ENCODE peak calls at places on chromosomes 16 and 17, in seven cellular contexts. One of them, this sample, is unnamed.

GRCh38 chr17:9101356-9101755 is 80.0 kb downstream of the NTN1 start:
- DNase-seq in adrenal gland: no peak
- DNase-seq in right lobe of liver: no peak
- DNase-seq in neural progenitor cell: no peak
- DNase-seq in uterus: no peak
- DNase-seq in ovary: no peak
- DNase-seq in transverse colon: no peak
- DNase-seq in this sample: no peak

GRCh38 chr17:4314179-4314578 is 50.4 kb upstream of the ANKFY1 start:
- DNase-seq in adrenal gland: no peak
- DNase-seq in right lobe of liver: no peak
- DNase-seq in neural progenitor cell: no peak
- DNase-seq in uterus: no peak
- DNase-seq in ovary: no peak
- DNase-seq in transverse colon: no peak
- DNase-seq in this sample: no peak

GRCh38 chr17:40559016-40559853 is 6.0 kb downstream of the CCR7 start:
- DNase-seq in adrenal gland: no peak
- DNase-seq in right lobe of liver: no peak
- DNase-seq in neural progenitor cell: no peak
- DNase-seq in uterus: peak; percentile 81
- DNase-seq in ovary: peak; percentile 82
- DNase-seq in transverse colon: no peak
- DNase-seq in this sample: no peak

GRCh38 chr17:74437702-74438101 is 5.8 kb downstream of the GPRC5C start:
- DNase-seq in adrenal gland: no peak
- DNase-seq in right lobe of liver: no peak
- DNase-seq in neural progenitor cell: no peak
- DNase-seq in uterus: no peak
- DNase-seq in ovary: no peak
- DNase-seq in transverse colon: no peak
- DNase-seq in this sample: no peak

GRCh38 chr17:42340691-42341127 is 47.5 kb downstream of the STAT3 start:
- DNase-seq in adrenal gland: no peak
- DNase-seq in right lobe of liver: no peak
- DNase-seq in neural progenitor cell: no peak
- DNase-seq in uterus: no peak
- DNase-seq in ovary: no peak
- DNase-seq in transverse colon: no peak
- DNase-seq in this sample: no peak

GRCh38 chr16:17835118-17835949 is 364.6 kb upstream of the XYLT1 start:
- DNase-seq in adrenal gland: no peak
- DNase-seq in right lobe of liver: no peak
- DNase-seq in neural progenitor cell: no peak
- DNase-seq in uterus: no peak
- DNase-seq in ovary: no peak
- DNase-seq in transverse colon: no peak
- DNase-seq in this sample: no peak

GRCh38 chr17:35087731-35088646 is 24.5 kb upstream of the RFFL start:
- DNase-seq in adrenal gland: peak; percentile 65
- DNase-seq in right lobe of liver: peak; percentile 69
- DNase-seq in neural progenitor cell: no peak
- DNase-seq in uterus: no peak
- DNase-seq in ovary: peak; percentile 61
- DNase-seq in transverse colon: peak; percentile 72
- DNase-seq in this sample: peak; percentile 92

GRCh38 chr17:3533752-3534151 is 23.9 kb downstream of the TRPV3 start:
- DNase-seq in adrenal gland: no peak
- DNase-seq in right lobe of liver: no peak
- DNase-seq in neural progenitor cell: no peak
- DNase-seq in uterus: no peak
- DNase-seq in ovary: no peak
- DNase-seq in transverse colon: no peak
- DNase-seq in this sample: no peak

GRCh38 chr17:27631897-27632725 is 1.1 kb downstream of the LGALS9 start:
- DNase-seq in adrenal gland: no peak
- DNase-seq in right lobe of liver: no peak
- DNase-seq in neural progenitor cell: no peak
- DNase-seq in uterus: no peak
- DNase-seq in ovary: no peak
- DNase-seq in transverse colon: peak; percentile 44
- DNase-seq in this sample: peak; percentile 37

GRCh38 chr17:69166957-69167356 is 25.3 kb upstream of the ABCA6 start:
- DNase-seq in adrenal gland: no peak
- DNase-seq in right lobe of liver: no peak
- DNase-seq in neural progenitor cell: no peak
- DNase-seq in uterus: no peak
- DNase-seq in ovary: no peak
- DNase-seq in transverse colon: no peak
- DNase-seq in this sample: no peak

GRCh38 chr17:64449545-64449944 is 630 bp downstream of the MILR1 start:
- DNase-seq in adrenal gland: no peak
- DNase-seq in right lobe of liver: no peak
- DNase-seq in neural progenitor cell: no peak
- DNase-seq in uterus: no peak
- DNase-seq in ovary: no peak
- DNase-seq in transverse colon: no peak
- DNase-seq in this sample: no peak

GRCh38 chr17:33647976-33648375 is 354.9 kb upstream of the ASIC2 start:
- DNase-seq in adrenal gland: peak; percentile 16
- DNase-seq in right lobe of liver: no peak
- DNase-seq in neural progenitor cell: peak; percentile 63
- DNase-seq in uterus: peak; percentile 25
- DNase-seq in ovary: no peak
- DNase-seq in transverse colon: no peak
- DNase-seq in this sample: peak; percentile 22

GRCh38 chr16:15961060-15961511 is 11.7 kb downstream of the ABCC1 start:
- DNase-seq in adrenal gland: no peak
- DNase-seq in right lobe of liver: no peak
- DNase-seq in neural progenitor cell: no peak
- DNase-seq in uterus: no peak
- DNase-seq in ovary: no peak
- DNase-seq in transverse colon: no peak
- DNase-seq in this sample: peak; percentile 34

GRCh38 chr17:19264277-19264676 is 27.1 kb downstream of the EPN2 start:
- DNase-seq in adrenal gland: no peak
- DNase-seq in right lobe of liver: no peak
- DNase-seq in neural progenitor cell: no peak
- DNase-seq in uterus: no peak
- DNase-seq in ovary: no peak
- DNase-seq in transverse colon: no peak
- DNase-seq in this sample: no peak

GRCh38 chr17:4947010-4947410 is 1.3 kb downstream of the PFN1 start:
- DNase-seq in adrenal gland: no peak
- DNase-seq in right lobe of liver: no peak
- DNase-seq in neural progenitor cell: peak; percentile 44
- DNase-seq in uterus: peak; percentile 46
- DNase-seq in ovary: no peak
- DNase-seq in transverse colon: no peak
- DNase-seq in this sample: no peak

GRCh38 chr17:36691606-36692005 is 90.2 kb downstream of the MRM1 start:
- DNase-seq in adrenal gland: no peak
- DNase-seq in right lobe of liver: no peak
- DNase-seq in neural progenitor cell: no peak
- DNase-seq in uterus: no peak
- DNase-seq in ovary: no peak
- DNase-seq in transverse colon: no peak
- DNase-seq in this sample: no peak

GRCh38 chr17:386145-386876 is 33.7 kb upstream of the RPH3AL start:
- DNase-seq in adrenal gland: peak; percentile 77
- DNase-seq in right lobe of liver: peak; percentile 90
- DNase-seq in neural progenitor cell: peak; percentile 93
- DNase-seq in uterus: peak; percentile 50
- DNase-seq in ovary: peak; percentile 90
- DNase-seq in transverse colon: peak; percentile 87
- DNase-seq in this sample: peak; percentile 71

GRCh38 chr17:9844153-9844552 is 18.4 kb downstream of the GLP2R start:
- DNase-seq in adrenal gland: no peak
- DNase-seq in right lobe of liver: no peak
- DNase-seq in neural progenitor cell: no peak
- DNase-seq in uterus: no peak
- DNase-seq in ovary: no peak
- DNase-seq in transverse colon: no peak
- DNase-seq in this sample: no peak

GRCh38 chr17:77421635-77421982 is 280.8 kb downstream of the SEC14L1 start:
- DNase-seq in adrenal gland: no peak
- DNase-seq in right lobe of liver: no peak
- DNase-seq in neural progenitor cell: no peak
- DNase-seq in uterus: no peak
- DNase-seq in ovary: no peak
- DNase-seq in transverse colon: no peak
- DNase-seq in this sample: no peak

GRCh38 chr17:77419547-77420475 is 279.0 kb downstream of the SEC14L1 start:
- DNase-seq in adrenal gland: peak; percentile 31
- DNase-seq in right lobe of liver: no peak
- DNase-seq in neural progenitor cell: peak; percentile 88
- DNase-seq in uterus: peak; percentile 49
- DNase-seq in ovary: peak; percentile 50
- DNase-seq in transverse colon: no peak
- DNase-seq in this sample: no peak

GRCh38 chr17:77419095-77419494 is 278.3 kb downstream of the SEC14L1 start:
- DNase-seq in adrenal gland: no peak
- DNase-seq in right lobe of liver: no peak
- DNase-seq in neural progenitor cell: no peak
- DNase-seq in uterus: no peak
- DNase-seq in ovary: no peak
- DNase-seq in transverse colon: no peak
- DNase-seq in this sample: no peak

GRCh38 chr17:77420804-77421634 is 280.2 kb downstream of the SEC14L1 start:
- DNase-seq in adrenal gland: peak; percentile 52
- DNase-seq in right lobe of liver: peak; percentile 62
- DNase-seq in neural progenitor cell: peak; percentile 63
- DNase-seq in uterus: peak; percentile 91
- DNase-seq in ovary: peak; percentile 78
- DNase-seq in transverse colon: peak; percentile 56
- DNase-seq in this sample: no peak

GRCh38 chr17:77420476-77420803 is 279.7 kb downstream of the SEC14L1 start:
- DNase-seq in adrenal gland: no peak
- DNase-seq in right lobe of liver: no peak
- DNase-seq in neural progenitor cell: no peak
- DNase-seq in uterus: no peak
- DNase-seq in ovary: no peak
- DNase-seq in transverse colon: no peak
- DNase-seq in this sample: no peak
- H3K4me1 ChIP-seq in adrenal gland: peaks cover 43% of the 10 kb centered on the region
- H3K4me1 ChIP-seq in right lobe of liver: peaks cover 48% of the 10 kb centered on the region
- H3K4me1 ChIP-seq in neural progenitor cell: peaks cover 56% of the 10 kb centered on the region
- H3K4me1 ChIP-seq in uterus: peaks cover 47% of the 10 kb centered on the region
- H3K4me1 ChIP-seq in ovary: peaks cover 28% of the 10 kb centered on the region
- H3K4me1 ChIP-seq in transverse colon: peaks cover 62% of the 10 kb centered on the region
- H3K4me1 ChIP-seq in this sample: no peaks in the 10 kb centered on the region

GRCh38 chr16:89530401-89531381 is 22.5 kb downstream of the SPG7 start:
- DNase-seq in adrenal gland: no peak
- DNase-seq in right lobe of liver: no peak
- DNase-seq in neural progenitor cell: no peak
- DNase-seq in uterus: no peak
- DNase-seq in ovary: no peak
- DNase-seq in transverse colon: no peak
- DNase-seq in this sample: no peak
- H3K36me3 ChIP-seq in adrenal gland: peaks cover 93% of the 10 kb centered on the region
- H3K36me3 ChIP-seq in right lobe of liver: peaks cover 39% of the 10 kb centered on the region
- H3K36me3 ChIP-seq in neural progenitor cell: peaks cover 3% of the 10 kb centered on the region
- H3K36me3 ChIP-seq in uterus: no peaks in the 10 kb centered on the region
- H3K36me3 ChIP-seq in ovary: no peaks in the 10 kb centered on the region
- H3K36me3 ChIP-seq in transverse colon: peaks cover 25% of the 10 kb centered on the region
- H3K36me3 ChIP-seq in this sample: peaks cover 18% of the 10 kb centered on the region

DNA sequence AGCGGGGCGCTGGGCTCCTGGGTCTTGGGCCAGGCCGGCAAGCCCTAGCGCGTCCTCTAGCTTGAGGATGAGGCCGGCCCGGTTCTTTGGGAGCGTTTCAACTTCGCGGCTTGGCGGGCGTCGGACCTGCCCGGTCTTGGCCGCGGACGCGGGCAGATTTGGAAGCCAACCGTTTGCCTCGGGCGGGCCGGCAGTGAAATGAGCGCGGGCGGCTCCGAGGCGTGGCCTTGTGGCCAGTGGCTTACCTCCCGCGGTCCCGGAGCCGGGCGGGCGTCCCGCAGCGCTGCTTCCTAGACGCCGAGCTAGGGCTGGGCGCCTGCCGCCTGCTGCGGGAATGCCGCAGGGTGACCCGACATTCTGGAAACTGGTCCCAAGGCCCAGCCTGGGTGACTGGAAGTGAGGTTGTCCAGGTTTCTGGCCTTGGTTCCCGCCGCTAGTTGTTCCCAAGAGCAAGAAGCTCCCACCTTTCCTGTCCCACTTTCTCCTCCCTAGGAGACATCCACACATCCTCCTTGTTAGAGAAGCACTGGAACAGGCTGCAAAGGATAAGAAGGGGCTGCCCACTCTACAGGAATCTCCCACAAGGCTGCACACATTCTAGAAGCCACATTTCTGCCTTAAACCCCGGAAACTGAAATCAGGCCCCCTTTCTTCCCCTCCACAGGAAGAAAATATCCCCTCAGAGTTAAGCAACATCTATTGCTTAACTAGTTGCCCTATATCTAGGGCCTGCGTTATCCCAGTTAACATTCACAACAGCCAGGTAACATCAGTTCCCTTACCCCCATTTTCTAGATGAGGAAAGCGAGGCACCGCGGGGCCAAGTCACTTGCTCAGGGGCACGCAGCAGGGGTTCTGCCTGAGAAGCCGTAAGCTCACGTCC is 4.5 kb upstream of the CBX8 start:
- DNase-seq in adrenal gland: no peak
- DNase-seq in right lobe of liver: no peak
- DNase-seq in neural progenitor cell: peak; percentile 63
- DNase-seq in uterus: no peak
- DNase-seq in ovary: no peak
- DNase-seq in transverse colon: peak; percentile 55
- DNase-seq in this sample: no peak
- H3K27me3 ChIP-seq in adrenal gland: peaks cover 83% of the 10 kb centered on the region
- H3K27me3 ChIP-seq in right lobe of liver: peaks cover 79% of the 10 kb centered on the region
- H3K27me3 ChIP-seq in neural progenitor cell: peaks cover 92% of the 10 kb centered on the region
- H3K27me3 ChIP-seq in uterus: peaks cover 80% of the 10 kb centered on the region
- H3K27me3 ChIP-seq in ovary: peaks cover 38% of the 10 kb centered on the region
- H3K27me3 ChIP-seq in transverse colon: peaks cover 88% of the 10 kb centered on the region
- H3K27me3 ChIP-seq in this sample: peaks cover 71% of the 10 kb centered on the region

DNA sequence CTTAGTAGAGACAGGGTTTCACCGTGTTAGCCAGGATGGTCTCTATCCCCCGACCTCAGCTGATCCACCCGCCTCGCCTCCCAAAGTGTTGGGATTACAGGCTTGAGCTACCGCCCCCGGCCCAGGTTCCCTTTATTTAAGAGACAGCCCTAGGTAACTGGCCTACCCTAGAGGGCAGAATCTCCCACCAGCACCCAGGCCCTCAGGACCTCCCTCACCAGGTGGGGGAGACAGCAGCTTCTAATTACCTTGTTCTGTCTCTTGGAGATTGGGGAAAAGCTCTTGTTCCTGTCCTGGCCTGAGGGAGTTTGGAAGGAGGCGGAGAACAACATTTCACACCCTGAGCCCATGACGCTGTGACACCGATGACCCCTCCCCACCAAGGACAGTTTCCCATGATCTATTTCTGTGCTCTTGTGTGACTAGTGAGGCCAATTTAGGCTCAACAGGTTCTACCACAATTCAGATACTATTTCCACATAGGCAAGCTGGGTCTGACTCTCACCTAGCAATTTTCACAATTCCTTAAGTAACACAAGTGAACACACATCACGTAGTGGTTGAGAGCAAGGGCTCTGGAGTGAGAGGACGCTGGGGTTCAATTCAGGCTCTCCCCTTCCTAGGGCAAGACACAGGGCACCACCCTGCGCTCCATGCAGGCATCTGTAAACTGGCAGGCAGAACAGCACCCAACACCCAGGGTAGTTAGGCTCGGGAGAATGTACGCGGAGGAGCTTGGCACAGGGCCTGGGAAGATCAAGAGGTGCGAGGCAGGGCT is 20.4 kb downstream of the HDAC5 start:
- DNase-seq in adrenal gland: no peak
- DNase-seq in right lobe of liver: no peak
- DNase-seq in neural progenitor cell: no peak
- DNase-seq in uterus: no peak
- DNase-seq in ovary: no peak
- DNase-seq in transverse colon: no peak
- DNase-seq in this sample: no peak
- H3K4me1 ChIP-seq in adrenal gland: peaks cover 11% of the 10 kb centered on the region
- H3K4me1 ChIP-seq in right lobe of liver: peaks cover 24% of the 10 kb centered on the region
- H3K4me1 ChIP-seq in neural progenitor cell: no peaks in the 10 kb centered on the region
- H3K4me1 ChIP-seq in uterus: peaks cover 5% of the 10 kb centered on the region
- H3K4me1 ChIP-seq in ovary: peaks cover 10% of the 10 kb centered on the region
- H3K4me1 ChIP-seq in transverse colon: peaks cover 19% of the 10 kb centered on the region
- H3K4me1 ChIP-seq in this sample: no peaks in the 10 kb centered on the region